ENCODE peak calls at places on chromosomes 1 and 21, in nine cellular contexts. One of them, this sample, is unnamed.

GRCh38 chr1:40411294-40411693 is 37.8 kb downstream of the SMAP2 start:
- DNase-seq in central memory CD8-positive, alpha-beta T cell: no peak
- DNase-seq in Right ventricle myocardium inferior: no peak
- DNase-seq in pancreas: no peak
- DNase-seq in MCF 10A: no peak
- DNase-seq in stimulated activated CD8-positive, alpha-beta memory T cell treated with anti-CD3 and anti-CD28 coated beads, Interleukin-2, amount 100 ng/mL, for 48 hours: no peak
- DNase-seq in Kasumi-1: no peak
- DNase-seq in AG09309: no peak
- DNase-seq in head of caudate nucleus: no peak
- DNase-seq in this sample: no peak

GRCh38 chr1:91427741-91428140 is 23.1 kb upstream of the HFM1 start:
- DNase-seq in Right ventricle myocardium inferior: no peak
- DNase-seq in MCF 10A: no peak
- DNase-seq in pancreas: no peak
- DNase-seq in central memory CD8-positive, alpha-beta T cell: no peak
- DNase-seq in Kasumi-1: no peak
- DNase-seq in AG09309: no peak
- DNase-seq in stimulated activated CD8-positive, alpha-beta memory T cell treated with anti-CD3 and anti-CD28 coated beads, Interleukin-2, amount 100 ng/mL, for 48 hours: no peak
- DNase-seq in head of caudate nucleus: no peak
- DNase-seq in this sample: no peak

GRCh38 chr1:207861442-207862177 is 49.3 kb downstream of the CD34 start:
- DNase-seq in Right ventricle myocardium inferior: no peak
- DNase-seq in Kasumi-1: peak
- DNase-seq in MCF 10A: no peak
- DNase-seq in central memory CD8-positive, alpha-beta T cell: peak
- DNase-seq in head of caudate nucleus: no peak
- DNase-seq in pancreas: no peak
- DNase-seq in stimulated activated CD8-positive, alpha-beta memory T cell treated with anti-CD3 and anti-CD28 coated beads, Interleukin-2, amount 100 ng/mL, for 48 hours: no peak
- DNase-seq in AG09309: no peak
- DNase-seq in this sample: peak

GRCh38 chr1:40344597-40344996 is 27.5 kb upstream of the COL9A2 start:
- DNase-seq in Right ventricle myocardium inferior: peak
- DNase-seq in Kasumi-1: peak
- DNase-seq in head of caudate nucleus: peak
- DNase-seq in pancreas: peak
- DNase-seq in central memory CD8-positive, alpha-beta T cell: no peak
- DNase-seq in AG09309: peak
- DNase-seq in MCF 10A: peak
- DNase-seq in stimulated activated CD8-positive, alpha-beta memory T cell treated with anti-CD3 and anti-CD28 coated beads, Interleukin-2, amount 100 ng/mL, for 48 hours: no peak
- DNase-seq in this sample: peak

GRCh38 chr1:26723013-26723991 is 27.5 kb downstream of the ARID1A start:
- DNase-seq in Right ventricle myocardium inferior: peak
- DNase-seq in head of caudate nucleus: peak
- DNase-seq in stimulated activated CD8-positive, alpha-beta memory T cell treated with anti-CD3 and anti-CD28 coated beads, Interleukin-2, amount 100 ng/mL, for 48 hours: no peak
- DNase-seq in Kasumi-1: peak
- DNase-seq in MCF 10A: peak
- DNase-seq in central memory CD8-positive, alpha-beta T cell: peak
- DNase-seq in AG09309: peak
- DNase-seq in pancreas: peak
- DNase-seq in this sample: peak

GRCh38 chr21:42836767-42837301 is 42.5 kb downstream of the WDR4 start:
- DNase-seq in pancreas: no peak
- DNase-seq in head of caudate nucleus: no peak
- DNase-seq in AG09309: no peak
- DNase-seq in Right ventricle myocardium inferior: no peak
- DNase-seq in stimulated activated CD8-positive, alpha-beta memory T cell treated with anti-CD3 and anti-CD28 coated beads, Interleukin-2, amount 100 ng/mL, for 48 hours: no peak
- DNase-seq in central memory CD8-positive, alpha-beta T cell: no peak
- DNase-seq in MCF 10A: no peak
- DNase-seq in Kasumi-1: no peak
- DNase-seq in this sample: peak

GRCh38 chr1:112594208-112594876 is 24.6 kb downstream of the ST7L start:
- DNase-seq in pancreas: no peak
- DNase-seq in AG09309: no peak
- DNase-seq in Kasumi-1: no peak
- DNase-seq in stimulated activated CD8-positive, alpha-beta memory T cell treated with anti-CD3 and anti-CD28 coated beads, Interleukin-2, amount 100 ng/mL, for 48 hours: no peak
- DNase-seq in Right ventricle myocardium inferior: no peak
- DNase-seq in MCF 10A: no peak
- DNase-seq in head of caudate nucleus: no peak
- DNase-seq in central memory CD8-positive, alpha-beta T cell: no peak
- DNase-seq in this sample: no peak

GRCh38 chr1:2190491-2190976 is 4.0 kb downstream of the FAAP20 start:
- DNase-seq in AG09309: no peak
- DNase-seq in MCF 10A: no peak
- DNase-seq in Kasumi-1: no peak
- DNase-seq in central memory CD8-positive, alpha-beta T cell: no peak
- DNase-seq in stimulated activated CD8-positive, alpha-beta memory T cell treated with anti-CD3 and anti-CD28 coated beads, Interleukin-2, amount 100 ng/mL, for 48 hours: no peak
- DNase-seq in Right ventricle myocardium inferior: peak
- DNase-seq in head of caudate nucleus: no peak
- DNase-seq in pancreas: peak
- DNase-seq in this sample: no peak

GRCh38 chr1:230877139-230877923 is 9.0 kb upstream of the C1orf198 start:
- DNase-seq in central memory CD8-positive, alpha-beta T cell: no peak
- DNase-seq in stimulated activated CD8-positive, alpha-beta memory T cell treated with anti-CD3 and anti-CD28 coated beads, Interleukin-2, amount 100 ng/mL, for 48 hours: no peak
- DNase-seq in Right ventricle myocardium inferior: no peak
- DNase-seq in Kasumi-1: no peak
- DNase-seq in MCF 10A: peak
- DNase-seq in head of caudate nucleus: no peak
- DNase-seq in pancreas: no peak
- DNase-seq in AG09309: peak
- DNase-seq in this sample: no peak

GRCh38 chr1:178650950-178651461 is 74.0 kb upstream of the RALGPS2 start:
- DNase-seq in stimulated activated CD8-positive, alpha-beta memory T cell treated with anti-CD3 and anti-CD28 coated beads, Interleukin-2, amount 100 ng/mL, for 48 hours: no peak
- DNase-seq in AG09309: no peak
- DNase-seq in Kasumi-1: no peak
- DNase-seq in head of caudate nucleus: no peak
- DNase-seq in pancreas: no peak
- DNase-seq in MCF 10A: no peak
- DNase-seq in central memory CD8-positive, alpha-beta T cell: no peak
- DNase-seq in Right ventricle myocardium inferior: no peak
- DNase-seq in this sample: no peak

GRCh38 chr1:218424528-218424927 is 79.4 kb downstream of the TGFB2 start:
- DNase-seq in head of caudate nucleus: no peak
- DNase-seq in Kasumi-1: no peak
- DNase-seq in pancreas: no peak
- DNase-seq in Right ventricle myocardium inferior: no peak
- DNase-seq in stimulated activated CD8-positive, alpha-beta memory T cell treated with anti-CD3 and anti-CD28 coated beads, Interleukin-2, amount 100 ng/mL, for 48 hours: no peak
- DNase-seq in MCF 10A: no peak
- DNase-seq in AG09309: no peak
- DNase-seq in central memory CD8-positive, alpha-beta T cell: no peak
- DNase-seq in this sample: no peak

GRCh38 chr1:86741947-86742572 is 37.7 kb downstream of the SH3GLB1 start:
- DNase-seq in AG09309: no peak
- DNase-seq in Right ventricle myocardium inferior: no peak
- DNase-seq in Kasumi-1: peak
- DNase-seq in MCF 10A: peak
- DNase-seq in pancreas: no peak
- DNase-seq in head of caudate nucleus: no peak
- DNase-seq in stimulated activated CD8-positive, alpha-beta memory T cell treated with anti-CD3 and anti-CD28 coated beads, Interleukin-2, amount 100 ng/mL, for 48 hours: no peak
- DNase-seq in central memory CD8-positive, alpha-beta T cell: no peak
- DNase-seq in this sample: no peak

GRCh38 chr1:163467291-163467690 is 145.5 kb downstream of the NUF2 start:
- DNase-seq in stimulated activated CD8-positive, alpha-beta memory T cell treated with anti-CD3 and anti-CD28 coated beads, Interleukin-2, amount 100 ng/mL, for 48 hours: no peak
- DNase-seq in Right ventricle myocardium inferior: no peak
- DNase-seq in MCF 10A: no peak
- DNase-seq in AG09309: no peak
- DNase-seq in Kasumi-1: no peak
- DNase-seq in head of caudate nucleus: no peak
- DNase-seq in pancreas: no peak
- DNase-seq in central memory CD8-positive, alpha-beta T cell: no peak
- DNase-seq in this sample: no peak

GRCh38 chr1:235945775-235946565 is 79.3 kb upstream of the LYST start:
- DNase-seq in central memory CD8-positive, alpha-beta T cell: no peak
- DNase-seq in stimulated activated CD8-positive, alpha-beta memory T cell treated with anti-CD3 and anti-CD28 coated beads, Interleukin-2, amount 100 ng/mL, for 48 hours: no peak
- DNase-seq in Right ventricle myocardium inferior: no peak
- DNase-seq in AG09309: no peak
- DNase-seq in MCF 10A: no peak
- DNase-seq in pancreas: peak
- DNase-seq in head of caudate nucleus: no peak
- DNase-seq in Kasumi-1: peak
- DNase-seq in this sample: peak

GRCh38 chr1:239619190-239619589 is 232.8 kb downstream of the CHRM3 start:
- DNase-seq in central memory CD8-positive, alpha-beta T cell: no peak
- DNase-seq in AG09309: no peak
- DNase-seq in stimulated activated CD8-positive, alpha-beta memory T cell treated with anti-CD3 and anti-CD28 coated beads, Interleukin-2, amount 100 ng/mL, for 48 hours: no peak
- DNase-seq in MCF 10A: no peak
- DNase-seq in head of caudate nucleus: no peak
- DNase-seq in Kasumi-1: no peak
- DNase-seq in pancreas: no peak
- DNase-seq in Right ventricle myocardium inferior: no peak
- DNase-seq in this sample: no peak

GRCh38 chr21:35136586-35137254 is 87.6 kb upstream of the RUNX1 start:
- DNase-seq in head of caudate nucleus: no peak
- DNase-seq in Kasumi-1: no peak
- DNase-seq in AG09309: no peak
- DNase-seq in MCF 10A: peak
- DNase-seq in central memory CD8-positive, alpha-beta T cell: no peak
- DNase-seq in pancreas: peak
- DNase-seq in Right ventricle myocardium inferior: no peak
- DNase-seq in stimulated activated CD8-positive, alpha-beta memory T cell treated with anti-CD3 and anti-CD28 coated beads, Interleukin-2, amount 100 ng/mL, for 48 hours: no peak
- DNase-seq in this sample: no peak

GRCh38 chr1:204340137-204340536 is 19.6 kb downstream of the PLEKHA6 start:
- DNase-seq in central memory CD8-positive, alpha-beta T cell: no peak
- DNase-seq in head of caudate nucleus: no peak
- DNase-seq in MCF 10A: no peak
- DNase-seq in Right ventricle myocardium inferior: no peak
- DNase-seq in stimulated activated CD8-positive, alpha-beta memory T cell treated with anti-CD3 and anti-CD28 coated beads, Interleukin-2, amount 100 ng/mL, for 48 hours: no peak
- DNase-seq in AG09309: no peak
- DNase-seq in Kasumi-1: no peak
- DNase-seq in pancreas: no peak
- DNase-seq in this sample: no peak

GRCh38 chr21:42061866-42062542 is 9.1 kb upstream of the UMODL1 start:
- DNase-seq in Right ventricle myocardium inferior: peak
- DNase-seq in Kasumi-1: peak
- DNase-seq in central memory CD8-positive, alpha-beta T cell: no peak
- DNase-seq in pancreas: no peak
- DNase-seq in AG09309: no peak
- DNase-seq in MCF 10A: no peak
- DNase-seq in stimulated activated CD8-positive, alpha-beta memory T cell treated with anti-CD3 and anti-CD28 coated beads, Interleukin-2, amount 100 ng/mL, for 48 hours: peak
- DNase-seq in head of caudate nucleus: no peak
- DNase-seq in this sample: no peak

GRCh38 chr1:81213279-81213678 is 587.5 kb upstream of the ADGRL2 start:
- DNase-seq in stimulated activated CD8-positive, alpha-beta memory T cell treated with anti-CD3 and anti-CD28 coated beads, Interleukin-2, amount 100 ng/mL, for 48 hours: no peak
- DNase-seq in Kasumi-1: no peak
- DNase-seq in Right ventricle myocardium inferior: no peak
- DNase-seq in AG09309: no peak
- DNase-seq in head of caudate nucleus: no peak
- DNase-seq in pancreas: no peak
- DNase-seq in MCF 10A: no peak
- DNase-seq in central memory CD8-positive, alpha-beta T cell: no peak
- DNase-seq in this sample: no peak

GRCh38 chr1:53398585-53399365 is 60.4 kb upstream of the DMRTB1 start:
- DNase-seq in Kasumi-1: no peak
- DNase-seq in MCF 10A: no peak
- DNase-seq in Right ventricle myocardium inferior: no peak
- DNase-seq in central memory CD8-positive, alpha-beta T cell: no peak
- DNase-seq in AG09309: no peak
- DNase-seq in pancreas: no peak
- DNase-seq in stimulated activated CD8-positive, alpha-beta memory T cell treated with anti-CD3 and anti-CD28 coated beads, Interleukin-2, amount 100 ng/mL, for 48 hours: no peak
- DNase-seq in head of caudate nucleus: peak
- DNase-seq in this sample: peak

GRCh38 chr1:39572379-39573096 is 4.1 kb downstream of the PABPC4 start:
- DNase-seq in stimulated activated CD8-positive, alpha-beta memory T cell treated with anti-CD3 and anti-CD28 coated beads, Interleukin-2, amount 100 ng/mL, for 48 hours: no peak
- DNase-seq in MCF 10A: no peak
- DNase-seq in head of caudate nucleus: no peak
- DNase-seq in Right ventricle myocardium inferior: no peak
- DNase-seq in Kasumi-1: no peak
- DNase-seq in central memory CD8-positive, alpha-beta T cell: no peak
- DNase-seq in pancreas: no peak
- DNase-seq in AG09309: no peak
- DNase-seq in this sample: no peak

GRCh38 chr1:172851077-172851476 is 192.2 kb downstream of the FASLG start:
- DNase-seq in AG09309: no peak
- DNase-seq in central memory CD8-positive, alpha-beta T cell: no peak
- DNase-seq in Kasumi-1: no peak
- DNase-seq in Right ventricle myocardium inferior: no peak
- DNase-seq in head of caudate nucleus: no peak
- DNase-seq in MCF 10A: no peak
- DNase-seq in stimulated activated CD8-positive, alpha-beta memory T cell treated with anti-CD3 and anti-CD28 coated beads, Interleukin-2, amount 100 ng/mL, for 48 hours: no peak
- DNase-seq in pancreas: no peak
- DNase-seq in this sample: no peak

GRCh38 chr1:89356658-89357400 is 7.0 kb upstream of the GBP6 start:
- DNase-seq in AG09309: peak
- DNase-seq in pancreas: no peak
- DNase-seq in central memory CD8-positive, alpha-beta T cell: no peak
- DNase-seq in head of caudate nucleus: no peak
- DNase-seq in stimulated activated CD8-positive, alpha-beta memory T cell treated with anti-CD3 and anti-CD28 coated beads, Interleukin-2, amount 100 ng/mL, for 48 hours: no peak
- DNase-seq in Right ventricle myocardium inferior: no peak
- DNase-seq in Kasumi-1: no peak
- DNase-seq in MCF 10A: peak
- DNase-seq in this sample: no peak

GRCh38 chr1:25197982-25198681 is 34.2 kb downstream of the SYF2 start:
- DNase-seq in MCF 10A: no peak
- DNase-seq in Kasumi-1: peak
- DNase-seq in pancreas: no peak
- DNase-seq in AG09309: no peak
- DNase-seq in stimulated activated CD8-positive, alpha-beta memory T cell treated with anti-CD3 and anti-CD28 coated beads, Interleukin-2, amount 100 ng/mL, for 48 hours: no peak
- DNase-seq in head of caudate nucleus: no peak
- DNase-seq in Right ventricle myocardium inferior: no peak
- DNase-seq in central memory CD8-positive, alpha-beta T cell: no peak
- DNase-seq in this sample: no peak

GRCh38 chr1:178931843-178932551 is 61.1 kb upstream of the ANGPTL1 start:
- DNase-seq in MCF 10A: peak
- DNase-seq in Right ventricle myocardium inferior: peak
- DNase-seq in AG09309: no peak
- DNase-seq in pancreas: no peak
- DNase-seq in Kasumi-1: no peak
- DNase-seq in central memory CD8-positive, alpha-beta T cell: no peak
- DNase-seq in head of caudate nucleus: no peak
- DNase-seq in stimulated activated CD8-positive, alpha-beta memory T cell treated with anti-CD3 and anti-CD28 coated beads, Interleukin-2, amount 100 ng/mL, for 48 hours: no peak
- DNase-seq in this sample: no peak

GRCh38 chr1:57623791-57624538 is 200.1 kb upstream of the DAB1 start:
- DNase-seq in AG09309: no peak
- DNase-seq in central memory CD8-positive, alpha-beta T cell: no peak
- DNase-seq in pancreas: no peak
- DNase-seq in stimulated activated CD8-positive, alpha-beta memory T cell treated with anti-CD3 and anti-CD28 coated beads, Interleukin-2, amount 100 ng/mL, for 48 hours: no peak
- DNase-seq in head of caudate nucleus: no peak
- DNase-seq in Kasumi-1: no peak
- DNase-seq in MCF 10A: no peak
- DNase-seq in Right ventricle myocardium inferior: no peak
- DNase-seq in this sample: no peak

GRCh38 chr1:162029205-162029604 is 5.5 kb upstream of the OLFML2B start:
- DNase-seq in AG09309: no peak
- DNase-seq in MCF 10A: no peak
- DNase-seq in pancreas: no peak
- DNase-seq in central memory CD8-positive, alpha-beta T cell: no peak
- DNase-seq in head of caudate nucleus: no peak
- DNase-seq in stimulated activated CD8-positive, alpha-beta memory T cell treated with anti-CD3 and anti-CD28 coated beads, Interleukin-2, amount 100 ng/mL, for 48 hours: no peak
- DNase-seq in Kasumi-1: no peak
- DNase-seq in Right ventricle myocardium inferior: no peak
- DNase-seq in this sample: no peak

GRCh38 chr1:211822677-211823426 is 7.7 kb downstream of the LPGAT1 start:
- DNase-seq in MCF 10A: no peak
- DNase-seq in head of caudate nucleus: no peak
- DNase-seq in stimulated activated CD8-positive, alpha-beta memory T cell treated with anti-CD3 and anti-CD28 coated beads, Interleukin-2, amount 100 ng/mL, for 48 hours: no peak
- DNase-seq in AG09309: no peak
- DNase-seq in Kasumi-1: peak
- DNase-seq in pancreas: no peak
- DNase-seq in Right ventricle myocardium inferior: no peak
- DNase-seq in central memory CD8-positive, alpha-beta T cell: no peak
- DNase-seq in this sample: no peak

GRCh38 chr1:184748767-184749166 is 5.9 kb downstream of the EDEM3 start:
- DNase-seq in Right ventricle myocardium inferior: no peak
- DNase-seq in AG09309: no peak
- DNase-seq in Kasumi-1: no peak
- DNase-seq in pancreas: no peak
- DNase-seq in central memory CD8-positive, alpha-beta T cell: no peak
- DNase-seq in head of caudate nucleus: no peak
- DNase-seq in MCF 10A: no peak
- DNase-seq in stimulated activated CD8-positive, alpha-beta memory T cell treated with anti-CD3 and anti-CD28 coated beads, Interleukin-2, amount 100 ng/mL, for 48 hours: no peak
- DNase-seq in this sample: no peak

GRCh38 chr1:240734001-240734400 is 122.0 kb upstream of the GREM2 start:
- DNase-seq in central memory CD8-positive, alpha-beta T cell: no peak
- DNase-seq in stimulated activated CD8-positive, alpha-beta memory T cell treated with anti-CD3 and anti-CD28 coated beads, Interleukin-2, amount 100 ng/mL, for 48 hours: no peak
- DNase-seq in Kasumi-1: no peak
- DNase-seq in AG09309: no peak
- DNase-seq in MCF 10A: no peak
- DNase-seq in pancreas: no peak
- DNase-seq in Right ventricle myocardium inferior: no peak
- DNase-seq in head of caudate nucleus: no peak
- DNase-seq in this sample: no peak

GRCh38 chr1:171794085-171794484 is 12.6 kb downstream of the METTL13 start:
- DNase-seq in stimulated activated CD8-positive, alpha-beta memory T cell treated with anti-CD3 and anti-CD28 coated beads, Interleukin-2, amount 100 ng/mL, for 48 hours: peak
- DNase-seq in AG09309: no peak
- DNase-seq in Kasumi-1: peak
- DNase-seq in MCF 10A: peak
- DNase-seq in central memory CD8-positive, alpha-beta T cell: no peak
- DNase-seq in Right ventricle myocardium inferior: no peak
- DNase-seq in head of caudate nucleus: no peak
- DNase-seq in pancreas: no peak
- DNase-seq in this sample: no peak

This sample was measured in left lobe of liver.